ENCODE peak calls at places on chromosomes 6 and 20, in ten cellular contexts. R, N, Y, P, I, E, V, L, G and F are unnamed samples.

GRCh38 chr20:32929162-32929561 is 70.4 kb downstream of the EFCAB8 start:
- DNase-seq in E (no peak), R (no peak), V (no peak), L (no peak), Y (no peak), G (no peak), P (no peak), I (no peak), N (no peak), F (no peak)

GRCh38 chr6:135006386-135006914 is 48.2 kb downstream of the HBS1L start:
- DNase-seq in P (peak), N (no peak), V (no peak), E (no peak), L (no peak), R (no peak), I (no peak), G (no peak), Y (no peak), F (no peak)

GRCh38 chr20:62136283-62137091 is 6.7 kb downstream of the PSMA7 start:
- DNase-seq in E (no peak), G (peak), Y (peak), N (peak), L (peak), I (peak), P (peak), R (peak), V (peak), F (peak)

GRCh38 chr6:121794630-121795029 is 359.2 kb downstream of the GJA1 start:
- DNase-seq in P (peak), I (peak), Y (no peak), N (no peak), E (no peak), R (no peak), L (no peak), G (peak), V (peak), F (no peak)

GRCh38 chr6:4858194-4859028 is 82.2 kb downstream of the CDYL start:
- DNase-seq in E (no peak), Y (no peak), G (no peak), V (no peak), P (no peak), L (no peak), N (no peak), R (no peak), I (no peak), F (no peak)

GRCh38 chr20:19774086-19774933 is 16.3 kb downstream of the RIN2 start:
- DNase-seq in I (no peak), V (no peak), N (no peak), L (no peak), R (no peak), G (no peak), P (peak), Y (no peak), E (no peak), F (no peak)

GRCh38 chr6:111573892-111574800 is 31.5 kb downstream of the TRAF3IP2 start:
- DNase-seq in R (no peak), I (no peak), E (no peak), L (no peak), V (no peak), N (no peak), Y (no peak), P (peak), G (peak), F (no peak)

GRCh38 chr6:13302291-13302690 is 26.0 kb downstream of the TBC1D7 start:
- DNase-seq in V (no peak), E (no peak), P (no peak), Y (no peak), L (no peak), G (no peak), N (no peak), R (no peak), I (no peak), F (no peak)

GRCh38 chr6:43923376-43924221 is 153.6 kb downstream of the VEGFA start:
- DNase-seq in V (no peak), P (peak), R (no peak), L (peak), N (no peak), E (no peak), G (peak), I (peak), Y (no peak), F (no peak)

GRCh38 chr6:128826606-128827005 is 56.3 kb upstream of the LAMA2 start:
- DNase-seq in P (no peak), Y (no peak), E (no peak), I (no peak), N (no peak), V (no peak), G (no peak), L (no peak), R (no peak), F (no peak)

GRCh38 chr20:32574296-32575226 is 10.6 kb downstream of the NOL4L start:
- DNase-seq in V (peak), Y (no peak), R (peak), P (peak), E (no peak), G (peak), N (peak), I (peak), L (peak), F (peak)

GRCh38 chr6:70124443-70124842 is 178.4 kb downstream of the COL9A1 start:
- DNase-seq in L (no peak), P (no peak), E (no peak), N (no peak), I (no peak), G (no peak), V (no peak), R (no peak), Y (no peak), F (no peak)

GRCh38 chr6:53302678-53303360 is 45.9 kb downstream of the ELOVL5 start:
- DNase-seq in Y (no peak), E (no peak), R (no peak), P (peak), I (no peak), L (no peak), V (no peak), G (peak), N (no peak), F (no peak)

GRCh38 chr20:5621305-5621704 is 128.9 kb upstream of the SHLD1 start:
- DNase-seq in Y (no peak), G (no peak), N (no peak), V (no peak), R (peak), I (no peak), E (no peak), P (peak), L (no peak), F (no peak)

GRCh38 chr6:118501099-118501498 is 47.0 kb upstream of the PLN start:
- DNase-seq in V (no peak), L (no peak), P (no peak), N (no peak), R (no peak), E (peak), Y (no peak), I (no peak), G (no peak), F (no peak)

GRCh38 chr20:41411458-41411857 is 44.8 kb upstream of the EMILIN3 start:
- DNase-seq in V (no peak), N (no peak), P (peak), E (no peak), G (peak), I (no peak), R (no peak), Y (no peak), L (no peak), F (no peak)

GRCh38 chr20:63032026-63032800 is 25.4 kb upstream of the BHLHE23 start:
- DNase-seq in G (no peak), I (no peak), E (peak), N (no peak), P (no peak), L (no peak), Y (no peak), R (no peak), V (no peak), F (no peak)

GRCh38 chr6:64955435-64955848 is 751.6 kb downstream of the EYS start:
- DNase-seq in E (peak), N (no peak), I (no peak), R (no peak), Y (no peak), P (no peak), G (no peak), L (no peak), V (no peak), F (no peak)

GRCh38 chr6:106511274-106512047 is 117.8 kb downstream of the RTN4IP1 start:
- DNase-seq in G (peak), V (peak), P (peak), I (peak), N (peak), L (peak), Y (no peak), E (no peak), R (peak), F (peak)